ENCODE peak calls at places on chromosome 1, in six cellular contexts. One of them, this sample, is unnamed.

GRCh38 chr1:177063648-177064047 is 100.9 kb downstream of the ASTN1 start:
- DNase-seq in mesendoderm: no peak
- DNase-seq in activated T-cell treated with anti-CD3 and anti-CD28 coated beads, Interleukin-2, amount 50 U/mL, for 1 hour: no peak
- DNase-seq in stimulated activated CD4-positive, alpha-beta T cell treated with anti-CD3 and anti-CD28 coated beads, Interleukin-1b, Interleukin-23, amount 100 ng/mL, for 1 hour: no peak
- DNase-seq in CD4-positive, alpha-beta T cell: no peak
- DNase-seq in upper lobe of right lung: no peak
- DNase-seq in this sample: no peak

GRCh38 chr1:109239580-109240068 is 9.7 kb upstream of the CELSR2 start:
- DNase-seq in mesendoderm: peak
- DNase-seq in activated T-cell treated with anti-CD3 and anti-CD28 coated beads, Interleukin-2, amount 50 U/mL, for 1 hour: peak
- DNase-seq in stimulated activated CD4-positive, alpha-beta T cell treated with anti-CD3 and anti-CD28 coated beads, Interleukin-1b, Interleukin-23, amount 100 ng/mL, for 1 hour: no peak
- DNase-seq in CD4-positive, alpha-beta T cell: no peak
- DNase-seq in upper lobe of right lung: peak
- DNase-seq in this sample: no peak

GRCh38 chr1:192474080-192474683 is 101.4 kb upstream of the RGS1 start:
- DNase-seq in mesendoderm: peak
- DNase-seq in activated T-cell treated with anti-CD3 and anti-CD28 coated beads, Interleukin-2, amount 50 U/mL, for 1 hour: no peak
- DNase-seq in stimulated activated CD4-positive, alpha-beta T cell treated with anti-CD3 and anti-CD28 coated beads, Interleukin-1b, Interleukin-23, amount 100 ng/mL, for 1 hour: no peak
- DNase-seq in CD4-positive, alpha-beta T cell: no peak
- DNase-seq in upper lobe of right lung: no peak
- DNase-seq in this sample: no peak

GRCh38 chr1:47997289-47998200 is at the start of gene TRABD2B:
- DNase-seq in mesendoderm: peak
- DNase-seq in activated T-cell treated with anti-CD3 and anti-CD28 coated beads, Interleukin-2, amount 50 U/mL, for 1 hour: peak
- DNase-seq in stimulated activated CD4-positive, alpha-beta T cell treated with anti-CD3 and anti-CD28 coated beads, Interleukin-1b, Interleukin-23, amount 100 ng/mL, for 1 hour: peak
- DNase-seq in CD4-positive, alpha-beta T cell: peak
- DNase-seq in upper lobe of right lung: peak
- DNase-seq in this sample: peak

GRCh38 chr1:155272466-155273133 is 704 bp downstream of the CLK2 start:
- DNase-seq in mesendoderm: no peak
- DNase-seq in activated T-cell treated with anti-CD3 and anti-CD28 coated beads, Interleukin-2, amount 50 U/mL, for 1 hour: no peak
- DNase-seq in stimulated activated CD4-positive, alpha-beta T cell treated with anti-CD3 and anti-CD28 coated beads, Interleukin-1b, Interleukin-23, amount 100 ng/mL, for 1 hour: no peak
- DNase-seq in CD4-positive, alpha-beta T cell: no peak
- DNase-seq in upper lobe of right lung: no peak
- DNase-seq in this sample: no peak

GRCh38 chr1:241799414-241799813 is 48.6 kb upstream of the EXO1 start:
- DNase-seq in mesendoderm: no peak
- DNase-seq in activated T-cell treated with anti-CD3 and anti-CD28 coated beads, Interleukin-2, amount 50 U/mL, for 1 hour: no peak
- DNase-seq in stimulated activated CD4-positive, alpha-beta T cell treated with anti-CD3 and anti-CD28 coated beads, Interleukin-1b, Interleukin-23, amount 100 ng/mL, for 1 hour: no peak
- DNase-seq in CD4-positive, alpha-beta T cell: no peak
- DNase-seq in upper lobe of right lung: no peak
- DNase-seq in this sample: no peak

GRCh38 chr1:41450747-41451285 is 33.7 kb downstream of the EDN2 start:
- DNase-seq in mesendoderm: no peak
- DNase-seq in activated T-cell treated with anti-CD3 and anti-CD28 coated beads, Interleukin-2, amount 50 U/mL, for 1 hour: no peak
- DNase-seq in stimulated activated CD4-positive, alpha-beta T cell treated with anti-CD3 and anti-CD28 coated beads, Interleukin-1b, Interleukin-23, amount 100 ng/mL, for 1 hour: no peak
- DNase-seq in CD4-positive, alpha-beta T cell: no peak
- DNase-seq in upper lobe of right lung: no peak
- DNase-seq in this sample: no peak

GRCh38 chr1:152328801-152329391 is 3.9 kb upstream of the FLG start:
- DNase-seq in mesendoderm: no peak
- DNase-seq in activated T-cell treated with anti-CD3 and anti-CD28 coated beads, Interleukin-2, amount 50 U/mL, for 1 hour: no peak
- DNase-seq in stimulated activated CD4-positive, alpha-beta T cell treated with anti-CD3 and anti-CD28 coated beads, Interleukin-1b, Interleukin-23, amount 100 ng/mL, for 1 hour: no peak
- DNase-seq in CD4-positive, alpha-beta T cell: no peak
- DNase-seq in upper lobe of right lung: no peak
- DNase-seq in this sample: no peak